ENCODE peak calls at places on chromosome 2, in four cellular contexts. C is GM23248, N is neural progenitor cell, P is hepatocyte. T is an unnamed sample.

GRCh38 chr2:113283704-113284284 is 5.1 kb upstream of the PAX8 start:
- DNase-seq in C (peak; percentile 94), N (no peak), P (peak; percentile 67), T (no peak)

GRCh38 chr2:1708476-1709334 is 35.6 kb downstream of the PXDN start:
- DNase-seq in C (no peak), P (no peak), N (no peak), T (no peak)

GRCh38 chr2:119230219-119230618 is 6.6 kb downstream of the STEAP3 start:
- DNase-seq in C (no peak), P (no peak), N (no peak), T (no peak)

GRCh38 chr2:145028055-145028630 is 508.2 kb upstream of the ZEB2 start:
- DNase-seq in C (no peak), N (no peak), P (no peak), T (no peak)

GRCh38 chr2:109558076-109558882 is 55.5 kb downstream of the SEPTIN10 start:
- DNase-seq in C (peak; percentile 92), P (peak; percentile 13), N (no peak), T (peak; percentile 33)

GRCh38 chr2:207248702-207249355 is 83.1 kb upstream of the KLF7 start:
- DNase-seq in N (no peak), C (peak; percentile 34), P (no peak), T (no peak)

GRCh38 chr2:65198737-65199136 is 28.9 kb upstream of the ACTR2 start:
- DNase-seq in N (no peak), P (no peak), C (peak; percentile 28), T (no peak)

GRCh38 chr2:78839259-78839658 is 186.2 kb upstream of the REG3G start:
- DNase-seq in C (no peak), N (peak; percentile 4), P (no peak), T (peak; percentile 58)

GRCh38 chr2:33316314-33316713 is 160.1 kb upstream of the RASGRP3 start:
- DNase-seq in C (peak; percentile 19), P (no peak), N (no peak), T (no peak)

GRCh38 chr2:229160180-229160579 is 110.9 kb downstream of the PID1 start:
- DNase-seq in C (no peak), P (peak; percentile 52), N (no peak), T (no peak)

GRCh38 chr2:176455865-176456291 is 186.6 kb downstream of the MTX2 start:
- DNase-seq in N (peak; percentile 87), P (peak; percentile 33), C (peak; percentile 96), T (peak; percentile 41)

DNA sequence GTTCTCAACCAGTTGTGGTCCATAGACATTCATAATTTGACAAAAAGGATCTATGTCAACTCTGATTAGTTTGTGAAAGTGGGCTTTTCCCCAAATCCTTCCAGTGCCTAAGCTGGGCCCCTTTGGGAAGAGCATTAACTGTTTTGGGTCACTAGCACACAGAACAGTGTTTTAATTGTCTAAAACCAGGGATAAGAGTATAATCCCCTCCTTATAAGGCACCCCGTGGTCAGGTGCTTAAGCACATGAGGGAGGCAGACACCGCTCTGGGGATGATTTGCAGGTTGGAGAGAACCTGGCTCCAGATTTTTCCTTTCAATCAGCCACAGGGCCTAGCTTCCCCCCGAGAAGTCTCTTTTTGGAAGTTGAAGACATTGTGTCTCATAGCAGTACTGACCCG is 53.6 kb upstream of the RFX8 start:
- DNase-seq in P (no peak), C (no peak), N (peak; percentile 34), T (no peak)
- TF ChIP-seq EZH2phosphoT487 in P (no peak), C (no peak), N (no peak), T (no peak)

GRCh38 chr2:23460983-23461382 is 76.0 kb downstream of the KLHL29 start:
- DNase-seq in P (no peak), C (no peak), N (no peak), T (no peak)

GRCh38 chr2:23456881-23457760 is 72.1 kb downstream of the KLHL29 start:
- DNase-seq in C (peak; percentile 84), P (no peak), N (no peak), T (no peak)

GRCh38 chr2:23460228-23460627 is 75.2 kb downstream of the KLHL29 start:
- DNase-seq in N (no peak), P (no peak), C (peak; percentile 53), T (peak; percentile 46)

GRCh38 chr2:23457990-23458689 is 73.2 kb downstream of the KLHL29 start:
- DNase-seq in N (no peak), P (no peak), C (no peak), T (no peak)

GRCh38 chr2:23459032-23459431 is 74.1 kb downstream of the KLHL29 start:
- DNase-seq in N (no peak), P (no peak), C (no peak), T (no peak)
- TF ChIP-seq EZH2phosphoT487 in N (no peak), P (no peak), C (no peak), T (no peak)

DNA sequence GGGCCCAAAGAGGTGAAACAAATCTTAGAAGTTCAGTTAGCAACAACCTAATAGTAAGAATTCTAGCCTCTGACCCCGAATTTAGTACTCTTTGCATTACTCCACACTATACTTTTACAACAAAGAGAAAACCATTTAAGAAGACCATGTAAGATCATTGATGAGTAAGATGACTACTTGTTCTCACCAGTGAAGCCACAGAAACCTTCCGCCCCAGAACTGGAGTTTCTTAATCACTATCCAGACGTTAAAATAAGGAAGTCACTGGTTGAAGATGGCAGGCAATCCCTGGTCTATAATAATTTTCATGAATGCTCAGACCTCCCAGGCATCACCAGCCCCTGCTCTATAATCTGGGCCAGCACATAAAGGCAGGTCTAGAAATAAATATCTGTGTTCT is 95.0 kb downstream of the TMEM163 start:
- DNase-seq in P (no peak), N (no peak), C (no peak), T (no peak)
- TF ChIP-seq EZH2phosphoT487 in P (no peak), N (no peak), C (no peak), T (no peak)

DNA sequence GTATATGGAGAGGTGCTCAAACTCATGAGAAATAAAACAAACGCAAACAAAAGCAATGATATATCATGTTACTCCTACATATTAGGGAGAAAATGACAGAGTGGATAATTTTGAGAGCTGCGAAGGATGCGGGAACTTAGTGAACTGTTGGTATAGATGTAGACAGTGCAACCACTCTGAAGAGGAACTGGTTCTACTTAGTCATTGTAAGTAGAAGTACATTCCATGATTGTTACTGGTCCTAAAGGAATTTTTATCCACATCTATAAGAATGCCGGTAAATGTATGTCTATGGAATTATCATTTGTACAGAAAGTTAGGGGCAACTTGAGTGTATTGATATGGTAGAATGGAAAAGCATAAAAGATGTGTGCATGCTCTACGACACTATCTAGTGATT is 1238.4 kb downstream of the LRP1B start:
- DNase-seq in N (no peak), P (no peak), C (no peak), T (no peak)
- TF ChIP-seq EZH2phosphoT487 in N (no peak), P (no peak), C (no peak), T (no peak)